ENCODE peak calls at places on chromosomes 12 and 14, in four cellular contexts. V is small intestine, M is right cardiac atrium, Z is SJSA1. A is an unnamed sample. For H3K9me3, the result is how much of the 10 kb centered on the place peaks cover.

GRCh38 chr14:76131071-76131985 is 20.4 kb upstream of the GPATCH2L start:
- DNase-seq in V (no peak), M (no peak), Z (no peak), A (no peak)

GRCh38 chr12:32107376-32108267 is 975 bp downstream of the BICD1 start:
- DNase-seq in V (peak), M (peak), Z (peak), A (no peak)

GRCh38 chr14:87084908-87085307 is 908.1 kb downstream of the GALC start:
- DNase-seq in V (no peak), M (no peak), Z (no peak), A (no peak)

GRCh38 chr12:108399514-108399913 is 60.4 kb upstream of the CMKLR1 start:
- DNase-seq in V (no peak), M (peak), Z (no peak), A (peak)

GRCh38 chr12:107818984-107819383 is 44.5 kb downstream of the ASCL4 start:
- DNase-seq in V (no peak), M (no peak), Z (no peak), A (no peak)

GRCh38 chr14:64293976-64294671 is at the start of gene ESR2:
- DNase-seq in V (peak), M (peak), Z (no peak), A (peak)

GRCh38 chr12:65818454-65819382 is 5.6 kb upstream of the HMGA2 start:
- DNase-seq in V (no peak), M (no peak), Z (peak), A (no peak)

GRCh38 chr14:26255213-26255612 is 342.6 kb downstream of the NOVA1 start:
- DNase-seq in V (peak), M (no peak), Z (no peak), A (no peak)

GRCh38 chr14:99884834-99885648 is 91.8 kb downstream of the EML1 start:
- DNase-seq in V (peak), M (peak), Z (no peak), A (peak)

GRCh38 chr14:52977798-52978197 is 26.9 kb upstream of the FERMT2 start:
- DNase-seq in V (no peak), M (no peak), Z (no peak), A (peak)

GRCh38 chr12:104643093-104643646 is 186.4 kb downstream of the CHST11 start:
- DNase-seq in V (no peak), M (no peak), Z (no peak), A (no peak)

GRCh38 chr12:110224379-110225304 is 56.4 kb upstream of the ATP2A2 start:
- DNase-seq in V (peak), M (no peak), Z (no peak), A (peak)

GRCh38 chr14:56065621-56066295 is 52.5 kb upstream of the PELI2 start:
- DNase-seq in V (peak), M (no peak), Z (no peak), A (no peak)

GRCh38 chr12:89091293-89091841 is 260.9 kb downstream of the DUSP6 start:
- DNase-seq in V (no peak), M (no peak), Z (no peak), A (no peak)

GRCh38 chr12:107349008-107349747 is 255.8 kb upstream of the CRY1 start:
- DNase-seq in V (peak), M (no peak), Z (no peak), A (no peak)

DNA sequence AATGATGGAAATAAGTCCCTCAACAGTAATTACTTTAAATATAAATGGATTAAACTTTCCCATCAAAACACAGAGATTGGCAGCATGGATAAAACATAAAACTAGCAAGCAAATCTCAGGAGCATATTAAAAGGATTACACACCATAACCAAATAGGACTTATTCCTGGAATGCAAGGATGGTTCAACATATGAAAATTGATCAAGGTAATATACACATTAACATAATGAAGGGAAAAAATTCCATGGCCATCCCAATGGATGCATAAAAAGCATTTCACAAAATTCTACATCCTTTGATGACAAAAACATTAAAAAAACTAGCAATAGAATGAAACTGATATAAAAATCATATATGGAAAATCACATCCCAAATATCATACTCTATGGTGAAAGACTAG is 13.6 kb downstream of the CACNA2D4 start:
- DNase-seq in V (no peak), M (no peak), Z (no peak), A (no peak)
- H3K9me3 ChIP-seq in V (under half), M (under half), Z (under half), A (under half)

DNA sequence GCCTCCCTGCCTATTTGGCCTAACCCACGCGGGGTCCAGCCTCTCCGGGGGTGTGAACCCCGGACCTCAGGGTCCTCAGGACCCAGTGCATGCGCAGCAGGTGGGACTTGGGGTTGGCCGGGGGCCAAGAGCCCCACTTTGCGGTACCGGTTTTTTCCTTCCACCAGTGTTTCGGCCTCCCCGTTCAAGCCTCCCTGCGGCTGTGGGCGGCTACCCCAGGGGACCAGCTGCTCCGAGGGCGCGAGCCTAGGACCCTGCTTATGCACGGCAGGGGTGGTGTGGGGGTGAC is 327.3 kb downstream of the ALG10 start:
- DNase-seq in V (no peak), M (no peak), Z (no peak), A (no peak)
- H3K9me3 ChIP-seq in V (under half), M (under half), Z (under half), A (under half)

GRCh38 chr12:133073836-133074235 is 6.9 kb upstream of the ZNF140 start:
- DNase-seq in V (no peak), M (no peak), Z (no peak), A (no peak)
- H3K9me3 ChIP-seq in V (under half), M (under half), Z (under half), A (under half)

DNA sequence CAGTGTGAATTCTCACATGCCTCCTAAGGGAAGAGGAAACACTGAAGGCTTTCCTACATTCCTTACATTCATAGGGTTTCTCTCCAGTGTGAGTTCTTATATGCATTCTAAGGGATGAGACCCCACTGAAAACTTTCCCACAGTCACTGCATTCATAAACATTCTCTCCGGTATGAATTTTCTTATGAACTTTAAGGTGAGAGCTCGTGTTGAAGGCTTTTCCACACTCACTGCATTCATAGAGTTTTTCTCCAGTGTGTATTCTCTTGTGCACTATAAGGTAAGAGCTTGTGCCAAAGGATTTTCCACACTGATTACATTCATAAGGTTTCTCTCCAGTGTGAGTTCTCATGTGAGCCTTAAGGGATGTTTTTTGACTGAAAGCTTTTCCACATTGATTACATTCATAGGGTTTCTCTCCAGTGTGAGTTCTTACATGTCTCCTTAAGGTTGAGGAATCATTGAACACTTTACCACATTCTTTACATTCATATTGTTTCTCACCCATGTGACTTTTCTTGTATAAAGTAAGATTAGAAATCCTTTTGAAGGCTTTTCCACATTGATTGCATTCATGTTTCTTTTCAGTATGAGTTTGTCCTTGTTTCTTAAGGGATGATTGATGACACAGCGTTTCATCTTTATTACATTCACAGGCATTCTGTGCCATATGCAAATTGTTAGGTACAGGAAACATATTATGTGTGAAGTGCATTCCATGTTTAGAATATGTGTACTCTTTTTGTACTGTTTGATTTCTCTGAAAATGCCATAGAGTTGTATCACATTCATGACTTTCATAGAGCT is 9.5 kb downstream of the ZNF891 start:
- DNase-seq in V (no peak), M (no peak), Z (no peak), A (no peak)
- H3K9me3 ChIP-seq in V (under half), M (under half), Z (under half), A (under half)

DNA sequence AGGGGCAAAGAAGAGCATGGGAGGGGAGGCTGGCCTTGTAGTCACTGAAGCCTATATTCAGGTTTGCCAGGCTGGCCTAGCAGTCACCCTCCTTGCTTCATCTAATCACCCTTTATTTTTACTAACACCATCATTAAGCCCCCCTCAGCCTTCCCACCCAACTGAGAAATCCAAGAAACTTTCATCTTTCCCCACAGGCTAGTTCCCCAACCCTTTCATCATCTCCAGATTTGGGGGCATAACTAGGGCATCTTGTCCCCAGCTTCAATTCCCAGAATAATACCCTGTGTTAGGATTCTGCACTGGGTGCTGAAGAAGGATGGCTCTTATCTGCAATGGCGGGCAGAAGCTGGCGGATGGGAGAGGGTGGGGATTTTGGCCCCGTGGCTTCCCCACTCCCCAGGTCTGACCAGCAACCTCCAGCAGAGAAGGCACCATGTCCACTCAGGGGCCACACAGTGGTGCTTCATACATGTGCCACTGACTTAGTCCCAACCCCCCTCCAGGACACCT is 6.9 kb downstream of the PCK2 start:
- DNase-seq in V (no peak), M (no peak), Z (no peak), A (no peak)
- H3K9me3 ChIP-seq in V (under half), M (under half), Z (under half), A (under half)

GRCh38 chr14:83309211-83309610 is 1775.6 kb upstream of the SEL1L start:
- DNase-seq in V (no peak), M (no peak), Z (no peak), A (no peak)

GRCh38 chr14:83309833-83310232 is 1776.2 kb upstream of the SEL1L start:
- DNase-seq in V (no peak), M (no peak), Z (no peak), A (no peak)
- H3K9me3 ChIP-seq in V (under half), M (under half), Z (under half), A (under half)

GRCh38 chr14:36509056-36509917 is 10.7 kb downstream of the NKX2-1 start:
- DNase-seq in V (no peak), M (no peak), Z (no peak), A (no peak)

GRCh38 chr14:36510078-36510799 is 9.8 kb downstream of the NKX2-1 start:
- DNase-seq in V (no peak), M (no peak), Z (no peak), A (no peak)

GRCh38 chr14:36512585-36513003 is 7.4 kb downstream of the NKX2-1 start:
- DNase-seq in V (no peak), M (no peak), Z (no peak), A (no peak)

GRCh38 chr14:36511981-36512584 is 7.9 kb downstream of the NKX2-1 start:
- DNase-seq in V (no peak), M (no peak), Z (no peak), A (no peak)

DNA sequence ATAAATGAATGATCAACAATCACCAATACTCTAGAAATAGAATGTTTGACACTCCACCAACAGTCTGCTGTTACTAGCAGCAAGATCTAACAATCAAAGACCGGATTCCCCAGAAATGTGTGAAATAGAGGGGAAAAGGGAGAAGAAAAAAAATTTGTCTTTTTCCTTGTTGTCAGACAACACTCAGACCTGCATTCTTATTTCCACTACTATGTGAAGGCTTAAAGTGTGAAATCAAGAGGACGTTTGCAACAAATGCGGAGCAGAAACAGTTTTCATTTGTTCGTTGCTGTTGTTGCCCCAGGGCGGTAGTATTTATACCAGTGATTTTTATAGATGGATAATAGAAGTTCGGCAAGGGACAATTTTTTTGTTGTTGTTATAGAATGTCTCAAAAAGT is 9.2 kb downstream of the NKX2-1 start:
- DNase-seq in V (no peak), M (no peak), Z (no peak), A (no peak)
- H3K9me3 ChIP-seq in V (under half), M (under half), Z (under half), A (under half)

GRCh38 chr14:77859934-77860570 is 60.1 kb downstream of the ADCK1 start:
- DNase-seq in V (peak), M (no peak), Z (no peak), A (no peak)
- H3K9me3 ChIP-seq in V (under half), M (under half), Z (under half), A (under half)

DNA sequence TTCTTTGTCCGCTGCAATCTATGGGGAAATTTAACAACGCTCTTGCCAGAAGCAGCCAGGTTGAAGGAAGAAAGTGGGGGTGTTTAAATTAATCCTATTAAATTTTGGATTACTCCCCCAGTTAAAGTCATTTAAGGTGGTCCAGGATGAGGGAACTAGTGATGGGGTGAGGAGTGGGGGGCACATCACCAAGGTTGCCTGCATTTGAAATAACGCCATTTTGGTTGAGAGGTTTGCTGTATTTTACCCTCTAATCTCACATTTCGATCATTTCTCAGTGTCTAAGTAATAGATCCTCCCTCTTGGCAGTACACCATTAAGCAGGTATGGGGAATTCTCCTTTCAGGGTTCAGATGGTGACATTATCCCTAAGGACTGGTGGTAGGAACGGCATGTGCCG is 2.6 kb downstream of the FLRT2 start:
- DNase-seq in V (no peak), M (no peak), Z (no peak), A (no peak)
- H3K9me3 ChIP-seq in V (under half), M (under half), Z (under half), A (under half)